ENCODE peak calls at places on chromosomes 11 and 22, in four cellular contexts. One of them, this sample, is unnamed.

GRCh38 chr11:57287884-57288283 is 36.9 kb downstream of the TNKS1BP1 start:
- DNase-seq in ELF-1: no peak
- DNase-seq in DMS53: no peak
- DNase-seq in GF-D8: no peak
- DNase-seq in this sample: no peak

GRCh38 chr11:91984033-91984568 is 240.5 kb upstream of the FAT3 start:
- DNase-seq in DMS53: peak
- DNase-seq in ELF-1: no peak
- DNase-seq in GF-D8: no peak
- DNase-seq in this sample: peak

GRCh38 chr22:48579915-48580279 is 1247.8 kb downstream of the BRD1 start:
- DNase-seq in ELF-1: no peak
- DNase-seq in DMS53: no peak
- DNase-seq in GF-D8: no peak
- DNase-seq in this sample: no peak

GRCh38 chr11:117281159-117281558 is 10.0 kb upstream of the BACE1-AS start:
- DNase-seq in GF-D8: no peak
- DNase-seq in DMS53: no peak
- DNase-seq in ELF-1: peak
- DNase-seq in this sample: no peak

GRCh38 chr11:92314499-92314898 is 89.9 kb downstream of the FAT3 start:
- DNase-seq in DMS53: no peak
- DNase-seq in GF-D8: no peak
- DNase-seq in ELF-1: no peak
- DNase-seq in this sample: peak

GRCh38 chr22:48603621-48604320 is 1223.9 kb downstream of the BRD1 start:
- DNase-seq in GF-D8: no peak
- DNase-seq in DMS53: no peak
- DNase-seq in ELF-1: no peak
- DNase-seq in this sample: no peak

GRCh38 chr11:105024394-105024793 is 1.4 kb upstream of the CASP5 start:
- DNase-seq in ELF-1: no peak
- DNase-seq in GF-D8: no peak
- DNase-seq in DMS53: no peak
- DNase-seq in this sample: no peak

GRCh38 chr11:107271425-107271824 is 186.2 kb downstream of the CWF19L2 start:
- DNase-seq in ELF-1: no peak
- DNase-seq in DMS53: no peak
- DNase-seq in GF-D8: no peak
- DNase-seq in this sample: peak

GRCh38 chr11:65114538-65115171 is 2.8 kb downstream of the ZNHIT2 start:
- DNase-seq in ELF-1: no peak
- DNase-seq in DMS53: no peak
- DNase-seq in GF-D8: no peak
- DNase-seq in this sample: no peak

GRCh38 chr11:111939836-111940604 is 2.9 kb downstream of the DIXDC1 start:
- DNase-seq in GF-D8: no peak
- DNase-seq in DMS53: no peak
- DNase-seq in ELF-1: no peak
- DNase-seq in this sample: peak

GRCh38 chr11:122681731-122682130 is 26.2 kb downstream of the UBASH3B start:
- DNase-seq in ELF-1: no peak
- DNase-seq in GF-D8: no peak
- DNase-seq in DMS53: no peak
- DNase-seq in this sample: peak

GRCh38 chr11:5364214-5364613 is 12.9 kb downstream of the OR51B6 start:
- DNase-seq in GF-D8: no peak
- DNase-seq in DMS53: no peak
- DNase-seq in ELF-1: no peak
- DNase-seq in this sample: no peak

GRCh38 chr11:128599729-128600128 is 12.4 kb upstream of the ETS1 start:
- DNase-seq in DMS53: no peak
- DNase-seq in ELF-1: no peak
- DNase-seq in GF-D8: no peak
- DNase-seq in this sample: no peak

GRCh38 chr22:42967005-42967404 is 47.9 kb downstream of the PACSIN2 start:
- DNase-seq in DMS53: no peak
- DNase-seq in ELF-1: no peak
- DNase-seq in GF-D8: no peak
- DNase-seq in this sample: no peak

GRCh38 chr11:94888204-94888603 is 85.2 kb downstream of the CWC15 start:
- DNase-seq in DMS53: no peak
- DNase-seq in ELF-1: no peak
- DNase-seq in GF-D8: no peak
- DNase-seq in this sample: no peak

GRCh38 chr22:44574057-44574456 is 76.0 kb upstream of the RTL6 start:
- DNase-seq in GF-D8: no peak
- DNase-seq in DMS53: peak
- DNase-seq in ELF-1: no peak
- DNase-seq in this sample: peak

GRCh38 chr11:6233984-6234313 is 487 bp downstream of the FHIP1B start:
- DNase-seq in GF-D8: no peak
- DNase-seq in ELF-1: no peak
- DNase-seq in DMS53: peak
- DNase-seq in this sample: peak